ENCODE peak calls at places on chromosomes 7 and 10, in seven cellular contexts. P is CD8-positive, alpha-beta memory T cell; Y is astrocyte; N is heart left ventricle; Z is suprapubic skin; S is Karpas-422; R is K562. M is an unnamed sample. For H3K4me1, the result is how much of the 10 kb centered on the place peaks cover.

GRCh38 chr7:66376264-66376945 is 171.3 kb downstream of the TPST1 start:
- DNase-seq in N (no peak), Y (no peak), S (no peak), P (no peak), R (no peak), Z (no peak), M (no peak)

GRCh38 chr7:133977409-133978274 is 149.5 kb upstream of the LRGUK start:
- DNase-seq in Z (no peak), S (no peak), R (no peak), N (no peak), P (no peak), Y (no peak), M (no peak)

GRCh38 chr7:26499316-26499897 is 207.7 kb downstream of the SNX10 start:
- DNase-seq in R (no peak), Z (no peak), S (no peak), N (no peak), Y (no peak), P (no peak), M (no peak)

GRCh38 chr7:151115121-151115835 is 29.0 kb downstream of the AGAP3 start:
- DNase-seq in N (no peak), S (no peak), Y (no peak), P (peak), Z (no peak), R (no peak), M (no peak)

GRCh38 chr10:68261132-68261856 is 29.4 kb upstream of the ATOH7 start:
- DNase-seq in R (no peak), P (no peak), N (peak), Y (no peak), S (no peak), Z (no peak), M (no peak)

GRCh38 chr10:47262606-47263295 is 37.2 kb upstream of the GDF10 start:
- DNase-seq in Y (peak), P (no peak), Z (no peak), N (no peak), R (no peak), S (no peak), M (no peak)

GRCh38 chr10:34504534-34504933 is 310.6 kb downstream of the PARD3 start:
- DNase-seq in P (no peak), S (no peak), N (no peak), Y (peak), Z (no peak), R (no peak), M (peak)

GRCh38 chr7:123624527-123625183 is 23.0 kb downstream of the ASB15 start:
- DNase-seq in R (peak), P (peak), Y (no peak), N (no peak), S (peak), Z (no peak), M (peak)

GRCh38 chr10:31808258-31809218 is 120.1 kb downstream of the ARHGAP12 start:
- DNase-seq in Y (peak), Z (no peak), N (peak), P (no peak), R (peak), S (peak), M (peak)

GRCh38 chr7:6290345-6290744 is 17.9 kb upstream of the CYTH3 start:
- DNase-seq in N (no peak), P (no peak), S (peak), R (no peak), Y (no peak), Z (no peak), M (no peak)

GRCh38 chr7:3805151-3805550 is 504.1 kb downstream of the SDK1 start:
- DNase-seq in Y (peak), Z (no peak), N (no peak), R (no peak), P (no peak), S (peak), M (no peak)

GRCh38 chr10:17225823-17226222 is 2.2 kb upstream of the VIM start:
- DNase-seq in Y (no peak), R (no peak), N (no peak), P (no peak), Z (no peak), S (no peak), M (no peak)

GRCh38 chr10:12372846-12373245 is 23.5 kb downstream of the CAMK1D start:
- DNase-seq in S (no peak), P (no peak), N (no peak), Y (no peak), R (no peak), Z (no peak), M (no peak)

GRCh38 chr7:98795741-98796493 is 73.9 kb downstream of the TMEM130 start:
- DNase-seq in S (peak), P (no peak), Z (no peak), R (no peak), N (no peak), Y (no peak), M (no peak)

GRCh38 chr10:112952282-112952991 is 2.4 kb downstream of the TCF7L2 start:
- DNase-seq in R (no peak), S (no peak), Y (peak), P (no peak), N (peak), Z (no peak), M (peak)

DNA sequence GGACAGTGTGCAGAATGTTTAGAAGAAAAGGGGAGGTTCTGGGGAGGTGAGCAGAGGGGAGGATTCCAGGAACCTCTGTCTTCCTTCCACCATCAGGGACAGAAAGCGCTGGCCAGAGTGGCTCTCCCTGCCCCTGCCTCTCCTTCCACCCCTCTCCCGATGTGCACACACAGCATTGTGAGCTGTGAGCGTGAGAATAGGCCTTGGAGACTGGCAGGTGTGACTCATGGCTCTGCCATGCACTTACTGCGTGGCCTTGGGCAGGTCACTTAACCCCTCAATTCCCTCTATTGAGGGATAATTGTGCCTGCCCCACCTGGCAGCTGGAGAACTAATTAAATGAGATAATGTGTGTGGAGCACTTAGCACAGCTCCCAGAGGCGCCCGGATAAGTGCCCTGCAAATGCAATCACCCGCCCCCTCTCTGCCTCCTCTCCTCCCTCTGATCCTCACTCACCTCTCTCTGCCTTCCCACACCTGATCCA is 115.4 kb downstream of the ZMIZ1 start:
- DNase-seq in N (no peak), P (no peak), Y (peak), S (peak), R (no peak), Z (no peak), M (peak)
- H3K4me1 ChIP-seq in N (half or more), P (under half), Y (half or more), S (under half), R (half or more), Z (half or more), M (half or more)

DNA sequence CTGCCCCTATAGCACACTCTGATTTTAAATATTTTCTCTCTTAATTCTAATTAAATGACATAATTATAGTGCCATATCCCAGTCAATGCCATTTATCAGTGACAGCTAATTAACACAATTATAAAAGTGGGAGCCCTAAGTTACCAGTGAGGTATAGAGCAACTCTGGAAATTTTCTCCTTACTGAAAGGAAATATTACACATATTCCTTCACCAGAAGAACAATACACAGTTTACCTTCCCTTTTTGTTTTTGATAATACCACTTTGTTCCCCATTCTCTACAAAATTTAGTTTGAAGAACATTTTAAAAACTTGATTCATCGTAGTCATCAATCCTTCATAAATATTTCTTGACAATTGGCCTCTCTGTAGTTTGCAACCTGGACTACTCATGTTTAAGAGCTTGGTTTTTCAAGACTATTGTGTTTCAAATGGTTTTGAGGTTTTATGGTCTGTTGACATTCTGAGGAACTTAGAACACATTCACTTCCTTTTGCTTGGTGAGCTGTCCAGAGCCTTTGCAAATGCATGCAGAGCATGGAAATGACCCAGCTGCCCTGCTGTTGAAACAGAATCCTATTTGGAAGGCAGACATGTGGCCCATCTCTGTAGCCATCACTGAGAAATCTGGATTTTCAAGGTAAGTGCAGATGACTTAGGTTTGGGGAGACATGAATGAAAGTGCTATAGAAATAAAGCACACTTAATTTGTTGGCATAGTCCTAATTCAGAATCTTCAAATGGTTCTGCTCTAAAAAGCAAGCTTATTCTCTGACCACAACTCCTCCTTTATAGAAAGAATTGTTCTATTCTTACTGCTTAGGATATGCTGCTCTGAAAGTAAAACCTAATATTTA is at the start of gene GPR141:
- DNase-seq in P (no peak), R (no peak), Y (no peak), Z (no peak), N (no peak), S (peak), M (no peak)
- H3K4me3 ChIP-seq in P (no peak), R (no peak), Y (no peak), Z (no peak), N (peak), S (no peak), M (no peak)

GRCh38 chr10:95260909-95261552 is 29.8 kb downstream of the PDLIM1 start:
- DNase-seq in N (no peak), R (no peak), P (no peak), Y (peak), S (no peak), Z (peak), M (no peak)
- H3K27ac ChIP-seq in N (peak), R (peak), P (no peak), Y (peak), S (no peak), Z (no peak), M (no peak)

GRCh38 chr10:77368006-77368405 is 269.6 kb downstream of the KCNMA1 start:
- DNase-seq in S (no peak), Z (no peak), R (no peak), Y (no peak), N (no peak), P (no peak), M (no peak)

GRCh38 chr10:77374189-77374656 is 263.4 kb downstream of the KCNMA1 start:
- DNase-seq in R (no peak), Y (no peak), N (no peak), S (no peak), P (no peak), Z (no peak), M (no peak)

GRCh38 chr10:77371421-77371820 is 266.2 kb downstream of the KCNMA1 start:
- DNase-seq in S (no peak), Y (no peak), P (no peak), N (no peak), Z (no peak), R (no peak), M (no peak)

GRCh38 chr10:77372400-77372799 is 265.2 kb downstream of the KCNMA1 start:
- DNase-seq in Y (no peak), N (no peak), S (no peak), P (no peak), Z (no peak), R (no peak), M (no peak)

DNA sequence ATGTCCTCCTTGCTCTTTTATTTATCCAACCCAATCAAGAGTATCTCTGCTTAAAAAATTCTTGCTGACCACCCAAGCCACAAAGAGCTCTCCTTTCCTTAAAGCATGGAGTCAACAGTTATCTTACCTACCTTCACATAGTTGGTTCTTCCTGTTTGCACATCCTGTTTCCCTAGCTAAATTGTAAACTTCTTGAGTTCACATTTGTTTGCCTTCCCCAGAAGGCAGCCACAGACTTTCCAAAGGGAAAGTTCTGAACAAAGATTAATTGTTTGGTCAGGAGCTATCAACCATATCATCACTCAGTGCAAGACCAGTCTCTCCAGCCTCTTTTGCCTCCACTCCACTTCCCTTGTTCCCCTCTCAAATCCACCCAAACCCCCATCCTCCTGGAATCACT is 265.8 kb downstream of the KCNMA1 start:
- DNase-seq in P (no peak), R (no peak), Y (no peak), S (no peak), N (no peak), Z (no peak), M (no peak)
- H3K4me1 ChIP-seq in P (under half), R (under half), Y (under half), S (under half), N (under half), Z (under half), M (under half)

GRCh38 chr10:46104071-46104585 is 58.1 kb upstream of the MSMB start:
- DNase-seq in P (no peak), Y (no peak), R (no peak), Z (peak), S (no peak), N (no peak), M (no peak)

DNA sequence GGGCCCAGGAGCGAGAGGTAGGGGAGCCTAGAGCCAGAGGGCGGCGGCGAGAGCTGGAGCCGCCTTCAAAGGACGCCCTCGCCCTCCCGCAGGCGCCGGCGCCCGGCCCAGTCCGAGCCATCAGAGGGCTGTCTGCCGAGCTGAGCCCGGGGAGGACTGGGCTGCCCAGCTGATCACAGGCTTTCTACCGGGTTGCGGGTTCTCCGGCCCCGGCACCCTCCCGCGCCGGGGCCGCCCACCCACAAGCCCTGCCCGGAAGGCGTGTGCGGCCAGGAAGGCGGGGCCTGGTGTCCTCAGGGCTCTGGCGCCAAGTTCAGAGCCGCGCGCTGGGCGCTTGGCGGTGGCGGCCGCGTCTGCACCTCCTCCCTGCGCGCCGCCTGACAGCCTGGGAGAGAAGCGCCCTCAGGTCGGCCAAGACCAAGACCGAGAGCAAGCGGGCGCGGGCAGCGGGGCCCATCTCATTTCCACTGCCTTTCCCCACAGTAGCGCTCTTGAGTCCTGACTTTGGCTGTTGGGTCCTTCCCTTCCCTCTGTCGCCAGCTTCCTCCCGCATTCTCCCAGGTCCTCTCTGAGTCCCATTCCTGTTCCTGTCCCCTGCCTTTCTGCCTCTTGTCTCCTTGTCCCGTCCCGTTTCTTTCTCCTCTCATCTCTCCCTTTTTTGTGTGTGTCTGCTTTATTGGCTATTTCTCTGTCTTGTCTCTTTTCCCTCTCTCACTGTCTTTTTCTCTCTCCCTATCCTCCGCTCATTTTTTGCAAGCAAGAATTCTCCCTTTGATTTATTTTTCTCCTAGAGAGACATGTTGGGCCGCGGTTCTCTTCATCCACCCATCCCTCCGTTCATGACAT is 60.6 kb upstream of the MSMB start:
- DNase-seq in Z (peak), Y (peak), S (peak), R (peak), N (peak), P (peak), M (peak)
- H3K4me3 ChIP-seq in Z (peak), Y (peak), S (peak), R (peak), N (peak), P (peak), M (peak)

GRCh38 chr10:3117486-3117885 is 50.1 kb downstream of the PFKP start:
- DNase-seq in S (no peak), Z (no peak), P (no peak), Y (no peak), R (no peak), N (no peak), M (no peak)

GRCh38 chr10:3118621-3119020 is 51.3 kb downstream of the PFKP start:
- DNase-seq in N (no peak), S (no peak), R (no peak), P (no peak), Y (no peak), Z (no peak), M (no peak)

GRCh38 chr10:3122034-3122433 is 50.5 kb downstream of the PITRM1 start:
- DNase-seq in Z (no peak), Y (no peak), N (no peak), S (no peak), R (no peak), P (no peak), M (no peak)

GRCh38 chr10:3122486-3123205 is 49.9 kb downstream of the PITRM1 start:
- DNase-seq in S (no peak), R (no peak), P (no peak), Z (no peak), Y (no peak), N (no peak), M (no peak)

DNA sequence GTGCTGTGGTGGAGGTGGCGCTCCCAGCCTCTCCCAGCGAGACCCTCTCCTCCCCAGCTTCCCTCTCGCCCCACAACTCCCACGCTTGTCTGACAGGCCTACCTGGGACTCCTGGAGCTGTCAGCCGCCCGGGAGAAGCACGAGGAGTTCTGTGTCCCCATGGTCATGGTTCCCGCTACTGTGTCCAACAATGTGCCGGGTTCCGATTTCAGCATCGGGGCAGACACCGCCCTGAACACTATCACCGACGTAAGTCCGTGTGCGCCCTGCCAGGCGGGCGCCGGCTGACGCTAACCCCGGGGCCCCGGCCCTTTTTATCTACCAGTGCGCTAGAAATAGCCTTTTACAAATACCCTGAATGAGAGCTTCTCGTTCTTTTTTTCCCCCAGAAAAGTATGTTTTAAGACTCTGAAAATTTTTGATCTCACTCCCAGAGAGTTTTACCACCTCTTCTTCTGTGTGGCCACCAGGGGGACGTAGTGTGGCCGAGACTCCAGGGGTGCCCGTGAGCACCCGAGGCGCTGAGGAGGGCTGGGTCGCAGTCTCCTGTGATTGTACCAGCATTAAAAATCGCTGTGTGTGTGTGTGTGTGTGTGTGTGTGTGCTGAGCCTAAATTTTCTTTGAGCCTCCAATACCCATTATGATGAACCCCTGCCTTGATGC is 52.6 kb downstream of the PFKP start:
- DNase-seq in R (peak), N (no peak), Z (no peak), P (no peak), Y (no peak), S (peak), M (no peak)
- H3K27ac ChIP-seq in R (no peak), N (no peak), Z (no peak), P (no peak), Y (no peak), S (no peak), M (no peak)

GRCh38 chr10:132465889-132466519 is 69.0 kb downstream of the PWWP2B start:
- DNase-seq in R (no peak), Y (no peak), Z (no peak), P (no peak), N (peak), S (no peak), M (no peak)

GRCh38 chr10:132462463-132463332 is 65.7 kb downstream of the PWWP2B start:
- DNase-seq in P (no peak), Z (no peak), S (no peak), N (no peak), R (no peak), Y (no peak), M (no peak)

GRCh38 chr10:132463333-132464255 is 66.6 kb downstream of the PWWP2B start:
- DNase-seq in N (no peak), Y (no peak), R (no peak), P (no peak), Z (no peak), S (peak), M (no peak)

GRCh38 chr10:132465193-132465888 is 68.3 kb downstream of the PWWP2B start:
- DNase-seq in P (no peak), S (no peak), R (peak), Y (no peak), Z (no peak), N (no peak), M (no peak)

DNA sequence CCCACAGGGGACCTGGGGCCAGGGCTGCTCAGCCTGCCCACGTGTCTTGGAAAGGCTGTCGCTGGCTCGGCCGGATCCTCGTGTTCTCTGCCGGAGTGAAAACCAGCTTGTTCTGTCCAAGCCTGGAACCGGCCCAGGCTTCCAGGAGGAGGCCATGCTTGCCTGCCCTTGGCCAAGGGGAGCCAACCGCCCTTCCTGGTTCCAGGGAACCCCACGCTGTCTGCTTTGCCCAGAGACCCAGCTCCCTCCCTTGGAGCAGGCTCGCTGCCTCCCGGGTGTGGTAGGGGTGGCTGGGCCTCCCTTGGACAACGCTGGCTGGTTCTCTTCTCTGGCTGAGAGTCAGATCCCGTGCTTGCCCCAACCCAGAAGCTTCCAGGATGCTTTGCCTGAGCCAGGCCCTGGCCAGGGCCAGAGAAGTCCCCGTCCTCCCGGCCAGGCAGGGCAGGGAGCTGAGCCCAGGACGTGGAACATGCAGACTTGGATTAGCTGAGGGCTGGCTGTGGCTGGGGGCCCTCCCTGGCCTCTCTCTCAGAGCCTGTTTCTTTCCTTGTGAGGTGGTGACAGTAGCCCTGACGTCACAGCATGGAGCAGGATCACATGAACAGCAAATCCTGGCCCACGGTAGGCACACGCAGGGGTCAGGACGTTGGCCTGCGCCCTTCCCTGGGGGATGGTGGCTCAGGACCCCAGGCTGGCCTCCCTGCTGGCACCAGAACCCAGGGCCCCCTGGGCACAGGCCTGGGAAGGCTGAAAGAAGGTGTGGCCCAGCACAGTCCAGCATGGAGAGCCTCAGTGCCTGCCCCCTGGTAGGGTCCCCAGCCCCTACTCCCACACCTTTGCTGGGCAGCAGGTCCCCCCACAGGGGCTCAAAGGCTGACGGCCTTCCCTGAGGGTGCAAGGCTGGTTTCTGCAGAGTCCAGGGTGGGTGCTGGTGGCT is 67.5 kb downstream of the PWWP2B start:
- DNase-seq in Z (peak), R (no peak), N (peak), Y (no peak), S (no peak), P (no peak), M (peak)
- H3K4me1 ChIP-seq in Z (under half), R (half or more), N (under half), Y (under half), S (half or more), P (under half), M (under half)

M was measured in adrenal gland.